ENCODE peak calls at places on chromosomes 13 and 19, in five cellular contexts. One of them, this sample, is unnamed.

GRCh38 chr13:80359459-80360297 is 18.8 kb upstream of the SPRY2 start:
- DNase-seq in pancreas: no peak
- DNase-seq in tibial nerve: no peak
- DNase-seq in Peyer's patch: no peak
- DNase-seq in A549: no peak
- DNase-seq in this sample: no peak

GRCh38 chr13:53520132-53520531 is 491.5 kb downstream of the OLFM4 start:
- DNase-seq in pancreas: no peak
- DNase-seq in tibial nerve: no peak
- DNase-seq in Peyer's patch: no peak
- DNase-seq in A549: no peak
- DNase-seq in this sample: no peak

GRCh38 chr13:21124853-21125252 is 51.5 kb downstream of the SKA3 start:
- DNase-seq in pancreas: no peak
- DNase-seq in tibial nerve: no peak
- DNase-seq in Peyer's patch: no peak
- DNase-seq in A549: peak
- DNase-seq in this sample: no peak

GRCh38 chr19:17021793-17022590 is 4.6 kb downstream of the CPAMD8 start:
- DNase-seq in pancreas: no peak
- DNase-seq in tibial nerve: no peak
- DNase-seq in Peyer's patch: no peak
- DNase-seq in A549: no peak
- DNase-seq in this sample: no peak

GRCh38 chr13:34545461-34545860 is 396.6 kb upstream of the NBEA start:
- DNase-seq in pancreas: no peak
- DNase-seq in tibial nerve: no peak
- DNase-seq in Peyer's patch: no peak
- DNase-seq in A549: no peak
- DNase-seq in this sample: no peak

GRCh38 chr13:80690208-80690607 is 349.3 kb upstream of the SPRY2 start:
- DNase-seq in pancreas: no peak
- DNase-seq in tibial nerve: no peak
- DNase-seq in Peyer's patch: no peak
- DNase-seq in A549: no peak
- DNase-seq in this sample: no peak

GRCh38 chr19:39817888-39818561 is 15.9 kb downstream of the DYRK1B start:
- DNase-seq in pancreas: no peak
- DNase-seq in tibial nerve: no peak
- DNase-seq in Peyer's patch: no peak
- DNase-seq in A549: no peak
- DNase-seq in this sample: no peak

GRCh38 chr13:102708991-102709390 is 14.1 kb upstream of the METTL21C start:
- DNase-seq in pancreas: no peak
- DNase-seq in tibial nerve: no peak
- DNase-seq in Peyer's patch: no peak
- DNase-seq in A549: no peak
- DNase-seq in this sample: no peak

GRCh38 chr19:52590728-52591127 is 20.6 kb downstream of the ZNF701 start:
- DNase-seq in pancreas: no peak
- DNase-seq in tibial nerve: no peak
- DNase-seq in Peyer's patch: no peak
- DNase-seq in A549: no peak
- DNase-seq in this sample: no peak

DNA sequence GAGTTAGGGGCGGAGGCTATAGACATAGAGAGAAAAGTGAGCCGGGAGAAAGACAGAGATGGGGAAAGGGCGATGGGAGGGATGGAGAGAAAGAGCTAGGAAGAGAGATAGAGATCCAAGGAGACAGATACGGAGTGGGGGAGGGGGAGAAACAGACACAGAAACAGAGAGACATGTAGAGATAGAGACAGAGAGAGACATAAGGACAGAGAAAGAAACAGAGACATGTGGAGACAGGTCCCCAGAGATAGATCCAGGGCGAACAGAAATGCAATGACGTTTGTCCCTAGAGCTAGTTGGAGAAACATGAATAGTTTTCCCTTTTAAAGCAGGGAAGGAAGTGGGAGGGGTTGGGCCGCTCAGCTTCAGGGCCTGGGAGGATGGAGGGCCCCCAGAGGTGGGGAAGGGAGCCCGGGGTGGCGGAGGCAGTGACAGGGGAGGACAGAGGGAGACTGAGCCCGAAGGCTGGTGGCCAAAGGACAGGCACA is 4.6 kb downstream of the PPP1R14A start:
- DNase-seq in pancreas: no peak
- DNase-seq in tibial nerve: no peak
- DNase-seq in Peyer's patch: no peak
- DNase-seq in A549: no peak
- DNase-seq in this sample: peak
- H3K27ac ChIP-seq in pancreas: peak
- H3K27ac ChIP-seq in tibial nerve: peak
- H3K27ac ChIP-seq in Peyer's patch: peak
- H3K27ac ChIP-seq in A549: peak
- H3K27ac ChIP-seq in this sample: peak

GRCh38 chr19:1361601-1362384 is 21.9 kb upstream of the NDUFS7 start:
- DNase-seq in pancreas: no peak
- DNase-seq in tibial nerve: no peak
- DNase-seq in Peyer's patch: no peak
- DNase-seq in A549: no peak
- DNase-seq in this sample: no peak

GRCh38 chr19:1363599-1363998 is 20.1 kb upstream of the NDUFS7 start:
- DNase-seq in pancreas: no peak
- DNase-seq in tibial nerve: no peak
- DNase-seq in Peyer's patch: peak
- DNase-seq in A549: no peak
- DNase-seq in this sample: no peak

GRCh38 chr19:1364070-1364719 is 19.5 kb upstream of the NDUFS7 start:
- DNase-seq in pancreas: no peak
- DNase-seq in tibial nerve: no peak
- DNase-seq in Peyer's patch: no peak
- DNase-seq in A549: no peak
- DNase-seq in this sample: no peak

GRCh38 chr19:1360818-1361461 is 22.8 kb upstream of the NDUFS7 start:
- DNase-seq in pancreas: peak
- DNase-seq in tibial nerve: peak
- DNase-seq in Peyer's patch: no peak
- DNase-seq in A549: no peak
- DNase-seq in this sample: peak

DNA sequence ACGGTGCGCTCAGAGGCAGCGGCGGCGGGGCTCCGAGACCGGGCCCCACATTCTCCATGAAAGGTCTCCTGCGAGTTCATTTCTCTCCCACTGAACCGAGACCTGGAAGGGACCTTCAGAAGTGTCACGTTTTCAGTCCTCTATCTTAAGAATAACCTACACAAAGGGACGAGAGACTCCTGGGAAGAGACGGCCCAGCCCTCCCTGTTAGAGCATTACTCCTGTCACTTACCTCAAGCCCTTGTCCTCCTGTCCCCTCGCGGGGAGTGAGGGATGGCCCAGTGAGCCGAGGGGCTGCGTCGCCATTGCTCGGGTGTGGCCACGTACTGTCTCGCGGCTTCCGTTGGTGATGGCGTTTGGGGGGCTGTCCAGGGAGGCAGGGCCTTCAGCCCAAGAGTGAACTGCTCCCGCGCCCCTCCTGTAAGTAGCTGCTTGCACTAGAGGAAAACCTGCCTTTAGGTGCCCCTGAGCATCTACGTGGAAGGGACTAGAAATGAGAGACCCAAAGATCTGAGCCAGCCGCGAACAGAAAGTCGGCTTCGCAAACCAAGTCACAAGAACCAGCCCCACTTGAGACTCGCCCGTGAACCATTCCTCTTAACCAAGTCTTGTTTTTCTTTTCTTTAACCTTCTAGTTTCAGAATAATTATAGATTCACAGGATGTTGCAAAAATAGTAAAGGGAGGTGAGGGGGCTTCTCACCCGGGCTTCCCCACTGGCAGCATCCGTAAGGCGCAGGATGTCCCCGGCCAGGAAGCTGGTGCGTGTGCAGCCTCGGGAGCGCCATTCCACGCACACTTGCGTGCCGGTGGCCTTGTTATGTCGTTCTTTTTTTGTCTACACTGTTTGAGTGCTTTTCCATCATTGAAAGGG is 21.1 kb upstream of the NDUFS7 start:
- DNase-seq in pancreas: no peak
- DNase-seq in tibial nerve: no peak
- DNase-seq in Peyer's patch: no peak
- DNase-seq in A549: no peak
- DNase-seq in this sample: no peak
- H3K27ac ChIP-seq in pancreas: no peak
- H3K27ac ChIP-seq in tibial nerve: no peak
- H3K27ac ChIP-seq in Peyer's patch: no peak
- H3K27ac ChIP-seq in A549: peak
- H3K27ac ChIP-seq in this sample: no peak

GRCh38 chr13:48398450-48399095 is 14.3 kb downstream of the LPAR6 start:
- DNase-seq in pancreas: no peak
- DNase-seq in tibial nerve: no peak
- DNase-seq in Peyer's patch: no peak
- DNase-seq in A549: no peak
- DNase-seq in this sample: no peak

GRCh38 chr13:48400820-48401219 is 12.1 kb downstream of the LPAR6 start:
- DNase-seq in pancreas: no peak
- DNase-seq in tibial nerve: no peak
- DNase-seq in Peyer's patch: no peak
- DNase-seq in A549: peak
- DNase-seq in this sample: no peak

GRCh38 chr13:48401480-48401879 is 11.4 kb downstream of the LPAR6 start:
- DNase-seq in pancreas: no peak
- DNase-seq in tibial nerve: no peak
- DNase-seq in Peyer's patch: no peak
- DNase-seq in A549: no peak
- DNase-seq in this sample: no peak

GRCh38 chr13:48402325-48402962 is 10.5 kb downstream of the LPAR6 start:
- DNase-seq in pancreas: no peak
- DNase-seq in tibial nerve: no peak
- DNase-seq in Peyer's patch: no peak
- DNase-seq in A549: no peak
- DNase-seq in this sample: no peak

GRCh38 chr13:48400090-48400694 is 12.7 kb downstream of the LPAR6 start:
- DNase-seq in pancreas: no peak
- DNase-seq in tibial nerve: no peak
- DNase-seq in Peyer's patch: no peak
- DNase-seq in A549: no peak
- DNase-seq in this sample: no peak
- H3K27ac ChIP-seq in pancreas: no peak
- H3K27ac ChIP-seq in tibial nerve: no peak
- H3K27ac ChIP-seq in Peyer's patch: peak
- H3K27ac ChIP-seq in A549: peak
- H3K27ac ChIP-seq in this sample: no peak

DNA sequence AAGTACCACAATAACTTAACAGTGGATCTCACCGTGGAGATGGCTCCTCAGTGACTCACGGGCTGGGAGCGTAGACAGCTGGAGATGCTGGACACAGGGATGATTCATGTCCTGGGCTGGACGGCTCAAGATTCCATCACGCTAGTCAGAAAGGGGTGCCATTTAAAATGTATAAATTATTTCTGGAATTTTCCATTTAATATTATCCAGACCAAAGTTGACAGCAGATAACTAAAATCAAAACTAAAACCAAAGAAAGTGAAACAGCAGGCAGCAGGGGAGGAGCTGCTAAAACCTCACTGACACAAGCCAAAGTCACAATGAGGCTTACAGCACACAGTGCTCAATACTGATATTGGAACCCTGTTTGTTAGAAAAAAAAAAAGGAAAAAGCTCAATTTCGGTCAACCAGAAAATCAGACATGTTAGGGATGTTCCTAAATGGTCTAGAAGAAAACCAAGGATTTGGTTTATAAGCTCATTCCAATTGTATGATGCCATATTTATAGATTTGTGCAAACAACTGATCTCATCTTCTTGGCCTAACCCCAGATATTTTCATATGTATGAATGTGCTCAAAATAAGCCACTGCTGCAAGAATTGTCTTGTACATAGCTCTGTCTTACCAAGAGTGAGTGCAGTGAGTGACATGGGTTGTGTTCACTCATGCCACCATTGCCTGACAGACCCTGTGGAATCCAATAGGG is 111.8 kb downstream of the SACS start:
- DNase-seq in pancreas: peak
- DNase-seq in tibial nerve: no peak
- DNase-seq in Peyer's patch: no peak
- DNase-seq in A549: peak
- DNase-seq in this sample: no peak
- H3K27ac ChIP-seq in pancreas: no peak
- H3K27ac ChIP-seq in tibial nerve: no peak
- H3K27ac ChIP-seq in Peyer's patch: no peak
- H3K27ac ChIP-seq in A549: peak
- H3K27ac ChIP-seq in this sample: no peak

GRCh38 chr19:825897-826640 is 1.6 kb upstream of the AZU1 start:
- DNase-seq in pancreas: no peak
- DNase-seq in tibial nerve: no peak
- DNase-seq in Peyer's patch: no peak
- DNase-seq in A549: no peak
- DNase-seq in this sample: no peak
- H3K27ac ChIP-seq in pancreas: no peak
- H3K27ac ChIP-seq in tibial nerve: no peak
- H3K27ac ChIP-seq in Peyer's patch: no peak
- H3K27ac ChIP-seq in A549: no peak
- H3K27ac ChIP-seq in this sample: no peak

DNA sequence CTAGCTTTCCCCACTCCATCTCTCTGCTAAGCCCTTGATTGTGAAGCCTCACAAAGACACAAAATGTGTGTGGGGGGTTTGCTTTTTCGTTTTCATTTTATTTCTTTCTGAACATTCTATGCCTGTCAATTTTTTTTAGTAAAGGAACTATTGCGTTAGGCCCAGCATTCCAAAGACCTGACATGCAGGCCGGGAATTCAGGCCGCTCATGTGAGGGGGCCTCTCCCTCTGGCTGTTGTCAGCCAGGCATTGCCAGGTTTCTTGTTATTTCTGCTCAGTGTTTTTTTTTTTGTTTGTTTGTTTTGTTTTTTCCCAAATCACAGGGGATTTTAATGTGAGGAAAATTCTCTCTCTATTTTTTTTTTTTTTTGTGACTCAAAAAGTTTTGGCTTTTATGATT is 10.3 kb upstream of the MEDAG start:
- DNase-seq in pancreas: no peak
- DNase-seq in tibial nerve: peak
- DNase-seq in Peyer's patch: no peak
- DNase-seq in A549: no peak
- DNase-seq in this sample: no peak
- H3K27ac ChIP-seq in pancreas: peak
- H3K27ac ChIP-seq in tibial nerve: peak
- H3K27ac ChIP-seq in Peyer's patch: no peak
- H3K27ac ChIP-seq in A549: no peak
- H3K27ac ChIP-seq in this sample: no peak

DNA sequence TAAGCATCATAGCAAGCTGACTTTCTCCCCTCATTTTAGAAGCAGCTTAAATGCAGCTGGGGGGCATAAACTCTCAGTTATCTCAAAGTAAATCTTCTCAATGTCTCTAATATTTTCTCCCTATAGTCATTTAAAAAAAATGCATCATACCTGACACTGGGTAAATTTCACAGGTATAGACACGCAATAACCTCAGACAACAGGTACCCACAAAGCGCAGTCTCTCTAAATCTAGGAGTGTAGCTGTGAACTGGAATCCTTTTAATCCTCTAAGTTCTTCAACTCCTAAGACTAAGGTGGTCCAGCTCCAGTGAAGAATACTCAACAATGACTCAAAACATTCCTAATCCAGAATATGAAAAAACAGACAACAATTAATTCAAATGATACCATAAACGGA is 141.2 kb downstream of the MYCBP2 start:
- DNase-seq in pancreas: no peak
- DNase-seq in tibial nerve: no peak
- DNase-seq in Peyer's patch: no peak
- DNase-seq in A549: no peak
- DNase-seq in this sample: no peak
- H3K27ac ChIP-seq in pancreas: no peak
- H3K27ac ChIP-seq in tibial nerve: no peak
- H3K27ac ChIP-seq in Peyer's patch: no peak
- H3K27ac ChIP-seq in A549: no peak
- H3K27ac ChIP-seq in this sample: no peak

This sample was measured in substantia nigra.